ENCODE peak calls at places on chromosome 2, in nine cellular contexts. W, V, M, R, U, Q, Z, X and Y are unnamed samples.

GRCh38 chr2:227881866-227882517 is 10.6 kb downstream of the DAW1 start:
- DNase-seq in W (no peak), V (no peak), M (no peak), R (no peak), U (no peak), Q (no peak), Z (no peak), X (no peak), Y (no peak)

GRCh38 chr2:136017786-136018185 is 32.4 kb upstream of the DARS1 start:
- DNase-seq in W (no peak), V (no peak), M (no peak), R (no peak), U (no peak), Q (no peak), Z (no peak), X (no peak), Y (no peak)

GRCh38 chr2:50401772-50402653 is 629.9 kb downstream of the NRXN1 start:
- DNase-seq in W (peak), V (no peak), M (peak), R (peak), U (no peak), Q (no peak), Z (peak), X (peak), Y (peak)

GRCh38 chr2:40439473-40439872 is 12.4 kb downstream of the SLC8A1 start:
- DNase-seq in W (no peak), V (no peak), M (no peak), R (no peak), U (no peak), Q (no peak), Z (no peak), X (no peak), Y (no peak)

GRCh38 chr2:70995227-70995729 is 605 bp upstream of the TEX261 start:
- DNase-seq in W (peak), V (peak), M (peak), R (peak), U (peak), Q (no peak), Z (peak), X (peak), Y (peak)

GRCh38 chr2:236866542-236867340 is 218.9 kb upstream of the COPS8 start:
- DNase-seq in W (no peak), V (peak), M (no peak), R (no peak), U (no peak), Q (no peak), Z (peak), X (no peak), Y (no peak)

GRCh38 chr2:175111200-175111657 is 56.8 kb downstream of the ATF2 start:
- DNase-seq in W (peak), V (no peak), M (peak), R (peak), U (no peak), Q (no peak), Z (no peak), X (peak), Y (no peak)

GRCh38 chr2:71082402-71083252 is 14.2 kb downstream of the NAGK start:
- DNase-seq in W (no peak), V (no peak), M (no peak), R (no peak), U (no peak), Q (no peak), Z (peak), X (no peak), Y (no peak)

GRCh38 chr2:227632827-227633226 is 15.5 kb downstream of the SCYGR4 start:
- DNase-seq in W (no peak), V (no peak), M (no peak), R (no peak), U (no peak), Q (no peak), Z (no peak), X (no peak), Y (no peak)

GRCh38 chr2:232438951-232439757 is 16.8 kb upstream of the ALPI start:
- DNase-seq in W (peak), V (peak), M (no peak), R (peak), U (peak), Q (no peak), Z (no peak), X (no peak), Y (peak)

GRCh38 chr2:241000831-241001321 is 2.5 kb downstream of the SNED1 start:
- DNase-seq in W (no peak), V (no peak), M (no peak), R (no peak), U (peak), Q (no peak), Z (peak), X (no peak), Y (no peak)

GRCh38 chr2:111626037-111626861 is 257.7 kb downstream of the ANAPC1 start:
- DNase-seq in W (peak), V (no peak), M (no peak), R (no peak), U (no peak), Q (no peak), Z (no peak), X (no peak), Y (no peak)

GRCh38 chr2:20637147-20637546 is 13.8 kb downstream of the HS1BP3 start:
- DNase-seq in W (no peak), V (no peak), M (no peak), R (no peak), U (no peak), Q (no peak), Z (peak), X (no peak), Y (no peak)

GRCh38 chr2:157339965-157340655 is 14.5 kb upstream of the ERMN start:
- DNase-seq in W (no peak), V (no peak), M (no peak), R (no peak), U (no peak), Q (no peak), Z (no peak), X (no peak), Y (no peak)

GRCh38 chr2:233081731-233082221 is 21.6 kb downstream of the INPP5D start:
- DNase-seq in W (no peak), V (peak), M (no peak), R (no peak), U (no peak), Q (no peak), Z (no peak), X (no peak), Y (no peak)

GRCh38 chr2:207162319-207162718 is 3.4 kb downstream of the KLF7 start:
- DNase-seq in W (no peak), V (no peak), M (no peak), R (no peak), U (no peak), Q (no peak), Z (no peak), X (no peak), Y (no peak)

GRCh38 chr2:215660687-215661086 is 224.8 kb upstream of the FN1 start:
- DNase-seq in W (no peak), V (no peak), M (no peak), R (no peak), U (no peak), Q (no peak), Z (no peak), X (no peak), Y (no peak)

GRCh38 chr2:226118471-226119429 is 680.9 kb downstream of the IRS1 start:
- DNase-seq in W (no peak), V (peak), M (peak), R (no peak), U (no peak), Q (peak), Z (peak), X (peak), Y (no peak)

GRCh38 chr2:141384676-141385075 is 746.1 kb downstream of the LRP1B start:
- DNase-seq in W (no peak), V (no peak), M (no peak), R (no peak), U (no peak), Q (no peak), Z (no peak), X (no peak), Y (no peak)

GRCh38 chr2:240997141-240997855 is 1.1 kb upstream of the SNED1 start:
- DNase-seq in W (no peak), V (peak), M (no peak), R (no peak), U (no peak), Q (no peak), Z (peak), X (peak), Y (peak)

GRCh38 chr2:45993476-45993991 is 303.7 kb upstream of the EPAS1 start:
- DNase-seq in W (peak), V (no peak), M (peak), R (peak), U (no peak), Q (peak), Z (peak), X (peak), Y (peak)

GRCh38 chr2:27380626-27381556 is at the start of gene ZNF513:
- DNase-seq in W (peak), V (peak), M (peak), R (peak), U (peak), Q (peak), Z (peak), X (peak), Y (peak)

GRCh38 chr2:129914538-129915302 is 64.7 kb upstream of the RAB6C start:
- DNase-seq in W (no peak), V (no peak), M (no peak), R (no peak), U (peak), Q (no peak), Z (no peak), X (no peak), Y (no peak)

GRCh38 chr2:171706152-171706803 is 19.0 kb downstream of the DYNC1I2 start:
- DNase-seq in W (peak), V (no peak), M (peak), R (peak), U (no peak), Q (no peak), Z (no peak), X (peak), Y (no peak)

GRCh38 chr2:55721601-55722215 is 28.1 kb upstream of the PNPT1 start:
- DNase-seq in W (no peak), V (no peak), M (no peak), R (no peak), U (no peak), Q (no peak), Z (no peak), X (no peak), Y (no peak)

GRCh38 chr2:221350621-221351020 is 221.5 kb downstream of the EPHA4 start:
- DNase-seq in W (no peak), V (no peak), M (no peak), R (no peak), U (no peak), Q (peak), Z (no peak), X (no peak), Y (no peak)

GRCh38 chr2:143907801-143908200 is 612.1 kb downstream of the ZEB2 start:
- DNase-seq in W (no peak), V (no peak), M (no peak), R (no peak), U (no peak), Q (no peak), Z (no peak), X (no peak), Y (no peak)

GRCh38 chr2:41966431-41966893 is 81.4 kb upstream of the PKDCC start:
- DNase-seq in W (no peak), V (peak), M (peak), R (no peak), U (peak), Q (peak), Z (peak), X (peak), Y (peak)

GRCh38 chr2:8196311-8196710 is 485.5 kb upstream of the ID2 start:
- DNase-seq in W (no peak), V (no peak), M (no peak), R (no peak), U (no peak), Q (no peak), Z (no peak), X (no peak), Y (no peak)

GRCh38 chr2:68765739-68766377 is 31.2 kb downstream of the ARHGAP25 start:
- DNase-seq in W (peak), V (no peak), M (no peak), R (no peak), U (no peak), Q (no peak), Z (no peak), X (no peak), Y (no peak)
- TF ChIP-seq EP300 in W (no peak), V (no peak), M (no peak), R (no peak), U (no peak), Q (no peak), Z (no peak), X (no peak), Y (no peak)

GRCh38 chr2:188610050-188610444 is 318.4 kb downstream of the GULP1 start:
- DNase-seq in W (no peak), V (no peak), M (no peak), R (no peak), U (no peak), Q (no peak), Z (no peak), X (no peak), Y (no peak)

GRCh38 chr2:188610827-188611226 is 319.2 kb downstream of the GULP1 start:
- DNase-seq in W (no peak), V (no peak), M (no peak), R (no peak), U (no peak), Q (no peak), Z (no peak), X (no peak), Y (no peak)

GRCh38 chr2:188604579-188604978 is 312.9 kb downstream of the GULP1 start:
- DNase-seq in W (no peak), V (no peak), M (no peak), R (no peak), U (no peak), Q (no peak), Z (no peak), X (no peak), Y (no peak)

GRCh38 chr2:188607501-188607900 is 315.8 kb downstream of the GULP1 start:
- DNase-seq in W (peak), V (no peak), M (no peak), R (no peak), U (no peak), Q (no peak), Z (no peak), X (no peak), Y (no peak)

DNA sequence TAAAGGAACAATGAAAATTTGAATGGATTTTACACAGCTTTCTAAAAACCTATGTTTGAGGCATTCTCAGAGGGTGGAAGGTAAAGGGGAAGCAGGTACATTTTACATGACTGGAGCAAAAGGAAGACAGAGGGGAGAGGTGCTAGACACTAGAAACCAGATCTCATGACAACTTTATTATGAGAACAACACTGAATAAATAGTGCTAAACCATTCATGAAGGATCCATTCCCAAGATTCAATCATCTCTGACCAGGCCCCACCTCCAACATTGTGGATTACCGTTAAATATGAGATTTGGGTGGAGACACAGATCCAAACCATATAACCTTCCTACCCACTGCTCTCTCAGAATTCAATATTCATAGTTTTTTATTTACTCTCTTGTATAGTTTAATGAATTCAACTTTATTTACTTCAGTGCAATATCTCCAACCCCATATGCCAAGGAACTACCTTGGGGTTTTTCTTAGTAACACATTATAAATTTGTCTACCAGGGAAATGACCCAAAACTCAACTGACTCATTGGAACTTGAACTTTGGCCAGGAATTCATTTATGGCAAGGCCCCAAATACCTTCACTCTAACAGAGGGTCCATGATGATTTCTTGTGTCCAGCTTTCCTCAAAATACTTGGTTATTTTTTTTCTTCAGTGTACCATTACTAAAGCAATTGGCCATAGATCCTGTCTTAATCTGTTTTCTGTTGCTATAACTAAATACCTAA is 317.8 kb downstream of the GULP1 start:
- DNase-seq in W (no peak), V (no peak), M (no peak), R (no peak), U (no peak), Q (no peak), Z (no peak), X (no peak), Y (no peak)
- TF ChIP-seq EP300 in W (no peak), V (no peak), M (no peak), R (no peak), U (no peak), Q (no peak), Z (no peak), X (no peak), Y (no peak)

GRCh38 chr2:48512586-48512985 is 17.4 kb upstream of the STON1 start:
- DNase-seq in W (no peak), V (no peak), M (no peak), R (no peak), U (no peak), Q (no peak), Z (no peak), X (no peak), Y (no peak)

GRCh38 chr2:48504647-48505327 is 25.2 kb upstream of the STON1 start:
- DNase-seq in W (peak), V (no peak), M (no peak), R (no peak), U (no peak), Q (no peak), Z (no peak), X (no peak), Y (no peak)

GRCh38 chr2:48510329-48510728 is 19.6 kb upstream of the STON1 start:
- DNase-seq in W (no peak), V (no peak), M (no peak), R (peak), U (no peak), Q (no peak), Z (no peak), X (no peak), Y (no peak)

GRCh38 chr2:48512071-48512470 is 17.9 kb upstream of the STON1 start:
- DNase-seq in W (no peak), V (no peak), M (no peak), R (no peak), U (no peak), Q (no peak), Z (no peak), X (no peak), Y (no peak)

DNA sequence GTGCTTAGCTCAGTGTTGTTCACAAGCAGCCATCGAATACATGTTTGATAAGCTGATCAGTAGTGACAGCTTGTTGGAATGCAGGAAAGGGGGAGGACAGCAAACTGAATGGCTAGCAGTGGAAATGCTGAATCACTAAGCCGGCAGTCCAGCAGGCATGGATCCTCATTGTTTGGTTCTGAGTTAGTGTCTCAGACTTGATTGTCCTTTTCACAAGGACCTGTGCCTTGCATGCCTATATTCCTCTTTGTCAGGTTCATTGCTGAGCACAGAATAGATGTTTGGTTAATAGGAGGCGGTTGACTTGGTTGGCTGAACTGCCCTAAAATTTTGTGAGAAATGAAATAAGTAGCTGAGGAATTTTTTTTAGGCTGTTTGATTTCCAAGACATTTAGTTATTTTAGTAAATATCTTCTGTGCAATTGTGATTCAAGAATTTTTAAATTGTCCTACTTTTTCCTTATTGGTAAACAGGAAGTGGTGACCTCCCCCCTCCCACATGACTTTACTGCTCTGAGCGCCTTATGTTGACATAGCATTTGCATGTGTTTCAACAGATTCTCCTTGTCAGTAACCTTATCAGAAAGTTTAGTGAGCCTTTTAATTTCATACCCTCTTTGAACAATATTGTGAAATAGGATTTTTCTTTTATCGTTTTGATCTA is 21.4 kb upstream of the STON1 start:
- DNase-seq in W (peak), V (no peak), M (no peak), R (no peak), U (no peak), Q (no peak), Z (no peak), X (peak), Y (peak)
- TF ChIP-seq EP300 in W (peak), V (no peak), M (no peak), R (no peak), U (no peak), Q (no peak), Z (no peak), X (no peak), Y (no peak)

DNA sequence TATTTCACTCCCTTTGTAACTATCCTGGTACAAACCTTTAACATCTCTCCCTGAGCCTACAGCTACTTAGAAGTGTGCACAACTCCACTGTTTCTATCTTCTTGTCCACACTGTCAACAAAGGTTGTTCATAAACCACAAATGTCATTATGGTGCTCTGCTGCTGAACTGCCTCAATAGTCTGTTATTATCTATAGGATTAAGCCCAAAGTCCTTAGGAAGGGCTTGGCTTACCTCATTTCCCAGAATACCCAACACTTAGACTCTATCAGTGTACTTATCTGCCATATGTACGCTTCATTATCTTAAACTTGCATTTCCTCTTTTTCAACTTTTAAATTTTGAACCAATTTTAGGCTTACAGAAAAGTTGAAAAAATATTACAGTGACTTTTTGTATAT is 94.2 kb downstream of the HNMT start:
- DNase-seq in W (peak), V (no peak), M (no peak), R (no peak), U (no peak), Q (no peak), Z (no peak), X (peak), Y (no peak)
- TF ChIP-seq EP300 in W (peak), V (no peak), M (no peak), R (no peak), U (no peak), Q (no peak), Z (no peak), X (no peak), Y (no peak)

DNA sequence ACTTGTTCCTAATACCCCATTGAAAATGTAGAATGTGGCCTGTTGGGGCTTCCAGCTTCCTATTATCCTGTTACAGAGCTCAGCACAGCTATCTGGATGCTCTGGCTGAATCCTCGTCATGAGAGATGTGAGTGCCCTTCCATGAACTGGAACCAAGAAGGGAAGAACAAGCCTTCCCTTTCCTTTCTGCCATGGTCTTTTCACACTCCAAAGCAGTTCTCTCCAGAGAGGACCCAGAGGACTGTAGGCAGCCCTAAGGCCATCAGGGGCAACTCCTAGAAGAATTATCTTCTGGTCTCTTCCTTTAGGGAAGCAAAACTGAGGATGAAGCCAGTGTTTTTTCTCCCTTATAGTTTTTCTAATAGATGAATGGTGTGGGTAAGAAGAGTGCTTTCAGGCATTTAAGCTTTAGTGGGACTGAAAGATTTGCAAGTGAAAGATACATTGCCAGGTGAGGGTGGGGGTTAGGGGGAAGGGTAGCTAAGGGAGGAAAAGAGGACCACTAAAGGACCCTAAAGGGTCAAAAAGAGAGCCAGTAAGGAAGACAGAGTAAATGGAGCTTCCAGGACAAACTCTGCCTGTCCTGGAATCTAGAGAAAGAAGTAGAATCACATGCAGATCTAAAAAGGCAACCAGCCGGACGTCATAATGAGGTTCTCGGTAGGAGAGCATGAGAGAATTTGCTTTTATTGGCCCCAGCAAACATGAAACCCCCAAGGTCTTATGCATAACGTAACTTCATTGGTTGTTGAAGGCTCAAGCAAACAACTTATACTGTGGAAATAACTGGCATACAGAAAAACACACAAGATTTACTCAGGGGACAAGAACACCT is 12.4 kb upstream of the XPO1 start:
- DNase-seq in W (no peak), V (no peak), M (no peak), R (no peak), U (no peak), Q (no peak), Z (no peak), X (no peak), Y (no peak)
- TF ChIP-seq EP300 in W (no peak), V (no peak), M (no peak), R (no peak), U (no peak), Q (no peak), Z (no peak), X (no peak), Y (no peak)

GRCh38 chr2:219798430-219798829 is 171.0 kb downstream of the SLC4A3 start:
- DNase-seq in W (no peak), V (no peak), M (no peak), R (no peak), U (no peak), Q (no peak), Z (no peak), X (no peak), Y (no peak)

GRCh38 chr2:219803294-219803693 is 175.9 kb downstream of the SLC4A3 start:
- DNase-seq in W (no peak), V (no peak), M (no peak), R (no peak), U (no peak), Q (no peak), Z (no peak), X (no peak), Y (no peak)
- TF ChIP-seq EP300 in W (no peak), V (no peak), M (no peak), R (no peak), U (no peak), Q (no peak), Z (no peak), X (no peak), Y (no peak)